ENCODE peak calls at places on chromosomes 16 and 17, in five cellular contexts. U is H54; G is PC-3; A is adrenal gland; L is effector memory CD4-positive, alpha-beta T cell. B is an unnamed sample.

GRCh38 chr17:48037924-48038323 is 327 bp upstream of the COPZ2 start:
- DNase-seq in U (no peak), G (no peak), A (no peak), L (no peak), B (no peak)

GRCh38 chr17:58330997-58331814 is 2.6 kb upstream of the TSPOAP1 start:
- DNase-seq in U (no peak), G (no peak), A (no peak), L (peak), B (no peak)

GRCh38 chr17:40073454-40074174 is 10.8 kb downstream of the THRA start:
- DNase-seq in U (no peak), G (no peak), A (peak), L (no peak), B (no peak)

GRCh38 chr17:75588546-75589016 is 981 bp downstream of the MYO15B start:
- DNase-seq in U (no peak), G (no peak), A (peak), L (no peak), B (no peak)

GRCh38 chr16:67177743-67178699 is 5.7 kb downstream of the MATCAP1 start:
- DNase-seq in U (no peak), G (peak), A (peak), L (peak), B (peak)

GRCh38 chr16:64910351-64910750 is 211.5 kb downstream of the CDH11 start:
- DNase-seq in U (no peak), G (no peak), A (peak), L (no peak), B (peak)

GRCh38 chr17:10120749-10121148 is 77.7 kb downstream of the GAS7 start:
- DNase-seq in U (no peak), G (no peak), A (no peak), L (no peak), B (no peak)

GRCh38 chr16:82364690-82365089 is 194.7 kb upstream of the MPHOSPH6 start:
- DNase-seq in U (no peak), G (no peak), A (no peak), L (no peak), B (no peak)

GRCh38 chr17:78986048-78986648 is 6.4 kb upstream of the LGALS3BP start:
- DNase-seq in U (no peak), G (peak), A (peak), L (no peak), B (peak)

GRCh38 chr17:79922798-79923197 is 83.6 kb upstream of the CBX4 start:
- DNase-seq in U (no peak), G (no peak), A (no peak), L (no peak), B (no peak)

GRCh38 chr17:8621585-8621984 is 8.9 kb downstream of the MYH10 start:
- DNase-seq in U (no peak), G (no peak), A (peak), L (no peak), B (no peak)

B was measured in DMS153.